ENCODE peak calls at places on chromosomes 6 and 20, in six cellular contexts. B is SJCRH30; H is testis; G is CD8-positive, alpha-beta memory T cell; P is breast epithelium; Y is left ventricle myocardium inferior. V is an unnamed sample.

GRCh38 chr6:131643262-131643631 is 6.1 kb downstream of the ENPP3 start:
- DNase-seq in B (no peak), H (peak; percentile 89), G (no peak), P (no peak), Y (no peak), V (no peak)

GRCh38 chr6:140858381-140858971 is 1274.2 kb upstream of the GJE1 start:
- DNase-seq in B (no peak), H (no peak), G (no peak), P (no peak), Y (no peak), V (no peak)

GRCh38 chr6:24522821-24523175 is 28.0 kb downstream of the ALDH5A1 start:
- DNase-seq in B (no peak), H (no peak), G (no peak), P (no peak), Y (no peak), V (no peak)

GRCh38 chr6:55212147-55212546 is 37.8 kb downstream of the HCRTR2 start:
- DNase-seq in B (no peak), H (no peak), G (no peak), P (no peak), Y (no peak), V (no peak)

GRCh38 chr20:24389686-24390085 is 79.7 kb upstream of the SYNDIG1 start:
- DNase-seq in B (no peak), H (no peak), G (peak; percentile 64), P (no peak), Y (no peak), V (no peak)

GRCh38 chr6:15970517-15970916 is 158.4 kb upstream of the MYLIP start:
- DNase-seq in B (no peak), H (no peak), G (no peak), P (no peak), Y (no peak), V (no peak)

GRCh38 chr6:129183681-129184216 is 300.8 kb downstream of the LAMA2 start:
- DNase-seq in B (no peak), H (no peak), G (no peak), P (no peak), Y (no peak), V (no peak)

GRCh38 chr6:166950443-166950821 is 5.9 kb downstream of the RNASET2 start:
- DNase-seq in B (no peak), H (no peak), G (no peak), P (no peak), Y (no peak), V (no peak)

GRCh38 chr6:25792016-25792415 is 37.5 kb downstream of the SLC17A4 start:
- DNase-seq in B (no peak), H (peak; percentile 34), G (no peak), P (no peak), Y (no peak), V (no peak)

GRCh38 chr6:168219167-168219566 is 100.4 kb downstream of the DACT2 start:
- DNase-seq in B (no peak), H (no peak), G (no peak), P (no peak), Y (peak; percentile 64), V (no peak)

GRCh38 chr6:133368664-133369063 is 127.5 kb downstream of the EYA4 start:
- DNase-seq in B (no peak), H (no peak), G (no peak), P (no peak), Y (no peak), V (peak; percentile 76)

GRCh38 chr6:108195209-108195608 is 29.4 kb downstream of the NR2E1 start:
- DNase-seq in B (no peak), H (no peak), G (no peak), P (no peak), Y (no peak), V (no peak)

GRCh38 chr6:26575494-26575939 is 21.2 kb upstream of the ABT1 start:
- DNase-seq in B (no peak), H (no peak), G (no peak), P (no peak), Y (no peak), V (no peak)

GRCh38 chr20:48813446-48813747 is 14.4 kb downstream of the PREX1 start:
- DNase-seq in B (no peak), H (no peak), G (no peak), P (no peak), Y (no peak), V (no peak)

GRCh38 chr6:34569361-34569973 is 13.3 kb upstream of the SPDEF start:
- DNase-seq in B (no peak), H (no peak), G (no peak), P (no peak), Y (no peak), V (no peak)

GRCh38 chr6:34568341-34568680 is 12.2 kb upstream of the SPDEF start:
- DNase-seq in B (no peak), H (no peak), G (no peak), P (no peak), Y (no peak), V (no peak)

GRCh38 chr6:34566830-34567546 is 10.9 kb upstream of the SPDEF start:
- DNase-seq in B (no peak), H (no peak), G (no peak), P (no peak), Y (no peak), V (no peak)

GRCh38 chr6:34570066-34570833 is 14.1 kb upstream of the SPDEF start:
- DNase-seq in B (no peak), H (no peak), G (no peak), P (no peak), Y (no peak), V (no peak)

DNA sequence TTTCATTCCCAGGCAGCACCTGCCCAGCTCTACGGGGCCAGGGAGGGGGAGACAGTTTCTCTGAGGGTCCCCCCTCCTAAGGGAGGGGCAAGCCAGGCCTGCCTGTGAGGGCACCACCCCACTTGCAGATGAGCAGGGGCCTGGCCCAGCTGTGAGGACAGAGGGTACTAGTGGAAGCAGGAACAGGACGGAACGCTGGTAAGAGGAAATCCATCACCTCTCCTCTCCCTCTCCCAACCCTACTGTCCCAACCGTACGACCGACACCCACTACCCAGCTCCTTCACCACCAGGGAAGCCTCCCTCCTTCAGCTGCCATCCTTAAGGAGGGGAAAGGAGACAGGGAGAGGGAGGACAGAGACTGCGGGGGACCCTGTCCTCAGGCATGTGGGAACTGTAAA is 12.7 kb upstream of the SPDEF start:
- DNase-seq in B (no peak), H (no peak), G (no peak), P (no peak), Y (no peak), V (no peak)
- H3K4me3 ChIP-seq in B (no peak overlapping the region), H (no peak overlapping the region), G (no peak overlapping the region), P (no peak overlapping the region), Y (no peak overlapping the region), V (no peak overlapping the region)

GRCh38 chr20:5793916-5794315 is 43.7 kb downstream of the SHLD1 start:
- DNase-seq in B (no peak), H (no peak), G (no peak), P (no peak), Y (no peak), V (no peak)
- H3K4me1 ChIP-seq in B (no peaks in the 10 kb centered on the region), H (no peaks in the 10 kb centered on the region), G (no peaks in the 10 kb centered on the region), P (no peaks in the 10 kb centered on the region), Y (no peaks in the 10 kb centered on the region), V (no peaks in the 10 kb centered on the region)

GRCh38 chr6:56684342-56685101 is 41.8 kb upstream of the DST start:
- DNase-seq in B (no peak), H (no peak), G (no peak), P (no peak), Y (no peak), V (no peak)

GRCh38 chr6:56685994-56686393 is 43.3 kb upstream of the DST start:
- DNase-seq in B (no peak), H (no peak), G (no peak), P (no peak), Y (no peak), V (no peak)

GRCh38 chr6:56683882-56684281 is 41.2 kb upstream of the DST start:
- DNase-seq in B (peak; percentile 17), H (no peak), G (no peak), P (peak; percentile 69), Y (no peak), V (peak; percentile 83)

GRCh38 chr6:56686429-56686828 is 43.7 kb upstream of the DST start:
- DNase-seq in B (no peak), H (no peak), G (no peak), P (no peak), Y (no peak), V (no peak)

DNA sequence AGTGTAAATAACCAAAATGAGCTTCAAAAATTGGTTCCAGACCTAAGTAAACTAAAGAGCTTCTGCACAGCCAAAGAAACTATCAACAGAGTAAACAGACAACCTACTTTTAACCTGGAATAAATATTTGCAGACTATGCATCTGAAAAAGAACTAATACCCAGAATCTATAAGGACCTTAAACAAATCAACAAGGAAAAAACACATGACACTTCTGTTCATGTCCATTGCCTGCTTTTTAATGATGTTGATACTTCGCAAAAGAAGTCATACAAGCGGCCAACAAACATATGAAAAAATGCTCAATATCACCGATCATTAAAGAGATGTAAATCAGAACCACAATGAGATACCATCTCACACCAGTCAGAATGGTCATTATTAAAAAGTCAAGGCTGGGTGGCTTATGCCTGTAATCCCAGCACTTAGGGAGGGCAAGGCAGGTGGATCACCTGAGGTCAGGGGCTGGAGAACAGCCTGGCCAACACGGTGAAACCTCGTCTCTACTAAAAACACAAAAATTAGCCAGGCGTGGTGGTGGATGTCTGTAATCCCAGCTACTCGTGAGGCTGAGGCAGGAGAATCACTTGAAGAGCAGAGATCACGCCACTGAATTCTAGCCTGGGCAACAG is 42.5 kb upstream of the DST start:
- DNase-seq in B (no peak), H (no peak), G (no peak), P (no peak), Y (no peak), V (no peak)
- H3K27ac ChIP-seq in B (no peak overlapping the region), H (no peak overlapping the region), G (no peak overlapping the region), P (peak overlapping the region; percentile 79), Y (peak overlapping the region; percentile 90), V (peak overlapping the region; percentile 92)

GRCh38 chr6:5998236-5998635 is 8.5 kb downstream of the NRN1 start:
- DNase-seq in B (no peak), H (no peak), G (no peak), P (no peak), Y (no peak), V (no peak)
- H3K4me3 ChIP-seq in B (no peak overlapping the region), H (no peak overlapping the region), G (no peak overlapping the region), P (no peak overlapping the region), Y (peak overlapping the region; percentile 74), V (peak overlapping the region; percentile 46)

DNA sequence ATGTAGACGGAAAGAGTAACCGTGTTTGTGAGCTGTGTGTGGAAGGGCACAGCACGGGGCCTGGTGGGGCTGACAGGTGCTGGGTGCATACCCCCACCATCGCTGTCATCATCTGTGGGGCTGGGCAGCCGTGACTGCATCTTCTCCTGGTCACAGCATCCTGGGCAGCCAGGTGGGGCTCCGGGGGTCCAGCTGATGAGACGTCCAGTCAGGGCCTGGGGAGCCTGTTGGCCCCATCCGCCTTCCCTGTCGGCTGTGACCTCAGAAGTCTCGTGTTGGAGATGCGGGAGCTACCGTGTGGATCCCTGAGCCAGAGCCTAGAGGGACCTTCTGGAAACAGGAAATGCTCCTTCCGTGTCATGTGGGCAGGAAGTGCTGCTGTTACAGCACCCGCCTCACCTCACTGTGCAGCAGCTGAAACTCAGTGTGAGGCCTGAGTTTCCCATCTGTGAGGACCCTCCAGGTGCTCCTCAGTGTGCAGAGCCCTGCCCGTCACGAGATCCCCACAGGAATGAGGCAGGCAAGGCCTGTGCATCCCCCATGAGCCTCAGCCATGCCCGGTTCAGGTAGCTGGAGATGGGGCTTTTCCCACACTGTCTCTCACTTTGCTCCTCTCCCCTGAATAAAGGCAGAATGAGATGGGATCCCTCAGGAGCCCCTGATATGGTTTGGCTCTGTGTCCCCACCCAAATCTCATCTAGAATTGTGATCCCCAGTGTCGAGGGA is 108.7 kb downstream of the ERMARD start:
- DNase-seq in B (no peak), H (peak; percentile 4), G (no peak), P (peak; percentile 1), Y (no peak), V (no peak)
- H3K4me1 ChIP-seq in B (no peaks in the 10 kb centered on the region), H (peaks cover 6% of the 10 kb centered on the region), G (peaks cover 9% of the 10 kb centered on the region), P (no peaks in the 10 kb centered on the region), Y (peaks cover 32% of the 10 kb centered on the region), V (no peaks in the 10 kb centered on the region)